ENCODE peak calls at places on chromosomes 13 and 19, in four cellular contexts. One of them, this sample, is unnamed.

GRCh38 chr13:88979465-88980180 is 1308.5 kb downstream of the SLITRK5 start:
- DNase-seq in SK-N-SH: peak; percentile 6
- DNase-seq in HCT116: no peak
- DNase-seq in H1: no peak
- DNase-seq in this sample: no peak

GRCh38 chr19:44574201-44574950 is 39.0 kb upstream of the IGSF23 start:
- DNase-seq in SK-N-SH: no peak
- DNase-seq in H1: no peak
- DNase-seq in HCT116: no peak
- DNase-seq in this sample: no peak

GRCh38 chr13:21557995-21558394 is 46.0 kb downstream of the MICU2 start:
- DNase-seq in HCT116: peak; percentile 16
- DNase-seq in H1: no peak
- DNase-seq in SK-N-SH: peak; percentile 9
- DNase-seq in this sample: no peak

GRCh38 chr19:49475995-49476880 is 2.2 kb downstream of the FLT3LG start:
- DNase-seq in SK-N-SH: peak; percentile 74
- DNase-seq in HCT116: no peak
- DNase-seq in H1: peak; percentile 93
- DNase-seq in this sample: no peak

GRCh38 chr19:8639821-8640401 is 9.5 kb downstream of the NFILZ start:
- DNase-seq in H1: no peak
- DNase-seq in SK-N-SH: no peak
- DNase-seq in HCT116: no peak
- DNase-seq in this sample: no peak

GRCh38 chr13:110396476-110396875 is 89.4 kb downstream of the COL4A2 start:
- DNase-seq in H1: no peak
- DNase-seq in HCT116: no peak
- DNase-seq in SK-N-SH: no peak
- DNase-seq in this sample: no peak

GRCh38 chr13:49374585-49375290 is 69.1 kb downstream of the CAB39L start:
- DNase-seq in H1: no peak
- DNase-seq in SK-N-SH: no peak
- DNase-seq in HCT116: no peak
- DNase-seq in this sample: no peak

GRCh38 chr13:98340026-98340425 is 163.0 kb upstream of the RNF113B start:
- DNase-seq in HCT116: no peak
- DNase-seq in H1: no peak
- DNase-seq in SK-N-SH: no peak
- DNase-seq in this sample: no peak

GRCh38 chr13:71244181-71244580 is 622.8 kb downstream of the DACH1 start:
- DNase-seq in HCT116: no peak
- DNase-seq in SK-N-SH: no peak
- DNase-seq in H1: no peak
- DNase-seq in this sample: no peak

GRCh38 chr19:29667390-29667783 is 2.1 kb downstream of the PLEKHF1 start:
- DNase-seq in HCT116: no peak
- DNase-seq in SK-N-SH: no peak
- DNase-seq in H1: no peak
- DNase-seq in this sample: no peak

GRCh38 chr13:25175026-25175425 is 2.9 kb upstream of the AMER2 start:
- DNase-seq in H1: no peak
- DNase-seq in SK-N-SH: no peak
- DNase-seq in HCT116: no peak
- DNase-seq in this sample: no peak

GRCh38 chr13:76239031-76239680 is 603.0 kb downstream of the LMO7 start:
- DNase-seq in HCT116: no peak
- DNase-seq in H1: no peak
- DNase-seq in SK-N-SH: no peak
- DNase-seq in this sample: no peak

GRCh38 chr13:36154567-36155231 is 23.5 kb upstream of the DCLK1 start:
- DNase-seq in HCT116: no peak
- DNase-seq in H1: peak; percentile 69
- DNase-seq in SK-N-SH: peak; percentile 62
- DNase-seq in this sample: no peak
- TF ChIP-seq POLR2AphosphoS5 in HCT116: no peak
- TF ChIP-seq POLR2AphosphoS5 in H1: no peak
- TF ChIP-seq POLR2AphosphoS5 in SK-N-SH: no peak
- TF ChIP-seq POLR2AphosphoS5 in this sample: no peak

GRCh38 chr19:10497371-10497770 is 5.8 kb downstream of the KEAP1 start:
- DNase-seq in HCT116: no peak
- DNase-seq in H1: no peak
- DNase-seq in SK-N-SH: no peak
- DNase-seq in this sample: no peak
- H3K4me3 ChIP-seq in HCT116: no peak overlapping the region
- H3K4me3 ChIP-seq in H1: no peak overlapping the region
- H3K4me3 ChIP-seq in SK-N-SH: no peak overlapping the region
- H3K4me3 ChIP-seq in this sample: no peak overlapping the region

GRCh38 chr19:4052114-4052992 is 14.3 kb downstream of the ZBTB7A start:
- DNase-seq in SK-N-SH: no peak
- DNase-seq in H1: no peak
- DNase-seq in HCT116: no peak
- DNase-seq in this sample: no peak
- H3K9ac ChIP-seq in SK-N-SH: no peak overlapping the region
- H3K9ac ChIP-seq in H1: no peak overlapping the region
- H3K9ac ChIP-seq in HCT116: no peak overlapping the region
- H3K9ac ChIP-seq in this sample: no peak overlapping the region

DNA sequence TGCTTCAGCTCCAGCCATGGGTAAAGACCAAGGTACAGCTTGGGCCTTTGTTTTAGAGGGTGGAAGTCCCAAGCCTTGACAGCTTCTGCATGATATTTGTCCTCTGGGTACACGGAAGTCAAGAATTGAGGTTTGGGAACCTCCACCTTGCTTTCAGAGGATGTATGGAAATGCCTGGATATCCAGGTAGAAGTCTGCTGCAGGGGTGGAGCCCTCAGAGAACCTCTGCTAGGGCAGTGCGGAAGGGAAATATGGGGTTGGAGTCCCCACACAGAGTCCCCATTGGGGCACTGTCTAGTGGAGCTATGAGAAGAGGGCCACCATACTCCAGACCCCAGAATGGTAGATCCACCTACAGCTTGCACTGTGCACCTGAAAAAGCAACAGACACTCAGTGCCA is 23.0 kb upstream of the MYO16 start:
- DNase-seq in H1: no peak
- DNase-seq in HCT116: no peak
- DNase-seq in SK-N-SH: no peak
- DNase-seq in this sample: no peak
- TF ChIP-seq POLR2AphosphoS5 in H1: no peak
- TF ChIP-seq POLR2AphosphoS5 in HCT116: no peak
- TF ChIP-seq POLR2AphosphoS5 in SK-N-SH: no peak
- TF ChIP-seq POLR2AphosphoS5 in this sample: no peak

DNA sequence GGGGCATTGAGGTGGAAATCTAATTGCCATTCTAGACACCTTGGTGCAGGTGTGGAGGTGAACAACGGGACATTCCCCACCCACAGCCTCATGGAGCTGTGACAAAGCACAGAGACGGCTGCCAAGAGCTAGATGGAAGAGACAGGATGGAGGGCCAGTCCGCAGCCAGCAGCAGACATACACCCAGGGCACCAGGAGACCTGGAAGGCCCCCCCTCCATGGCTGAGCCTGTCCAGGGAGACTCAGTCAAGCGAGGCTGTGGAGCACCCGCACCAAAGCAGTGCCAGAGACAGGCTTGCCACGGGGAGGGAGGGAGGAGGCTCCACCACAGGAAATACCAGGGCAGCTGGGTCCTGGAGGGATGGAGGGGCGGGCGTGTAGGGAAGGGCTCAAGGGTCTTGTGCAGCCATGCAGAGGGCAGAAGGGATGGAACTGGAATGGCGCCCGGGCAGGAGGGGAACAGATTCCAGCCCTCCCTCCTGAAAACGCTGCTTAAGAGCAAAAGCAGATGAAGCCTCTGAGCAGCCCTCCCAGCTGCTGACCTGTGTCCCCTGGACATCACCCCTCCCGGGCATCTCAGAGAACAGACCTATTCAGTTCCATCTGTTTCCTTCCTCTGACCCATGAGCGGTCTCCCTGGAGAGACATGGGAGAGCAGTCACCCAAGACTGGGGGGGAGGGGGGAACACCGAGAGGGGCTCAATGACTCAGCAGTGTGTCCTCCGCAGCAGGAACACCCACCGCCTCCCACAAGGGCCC is 14.4 kb downstream of the EPS15L1 start:
- DNase-seq in HCT116: no peak
- DNase-seq in SK-N-SH: peak; percentile 87
- DNase-seq in H1: peak; percentile 54
- DNase-seq in this sample: no peak
- H3K4me3 ChIP-seq in HCT116: no peak overlapping the region
- H3K4me3 ChIP-seq in SK-N-SH: peak overlapping the region; percentile 21
- H3K4me3 ChIP-seq in H1: no peak overlapping the region
- H3K4me3 ChIP-seq in this sample: no peak overlapping the region